ENCODE peak calls at places on chromosomes 5 and 9, in four cellular contexts. D is fibroblast of lung, F is neuronal stem cell, B is IMR-90. X is an unnamed sample.

GRCh38 chr5:133506165-133506564 is 106.2 kb downstream of the FSTL4 start:
- DNase-seq in D (no peak), F (no peak), B (no peak), X (no peak)

GRCh38 chr9:136943291-136944093 is 1.0 kb downstream of the FBXW5 start:
- DNase-seq in D (peak; percentile 22), F (no peak), B (no peak), X (no peak)

GRCh38 chr5:62307364-62307689 is 1.3 kb downstream of the KIF2A start:
- DNase-seq in D (no peak), F (no peak), B (no peak), X (peak; percentile 36)

GRCh38 chr5:107937198-107937597 is 266.5 kb upstream of the EFNA5 start:
- DNase-seq in D (no peak), F (peak; percentile 81), B (no peak), X (no peak)

GRCh38 chr9:111179577-111179976 is 141.3 kb upstream of the LPAR1 start:
- DNase-seq in D (peak; percentile 19), F (no peak), B (no peak), X (no peak)

GRCh38 chr9:8351431-8351830 is 551.9 kb upstream of the DMAC1 start:
- DNase-seq in D (no peak), F (no peak), B (no peak), X (no peak)

GRCh38 chr5:141492168-141492885 is 3.4 kb downstream of the PCDHGC5 start:
- DNase-seq in D (no peak), F (no peak), B (no peak), X (no peak)

GRCh38 chr5:117748336-117748735 is 1173.7 kb upstream of the SEMA6A start:
- DNase-seq in D (no peak), F (no peak), B (no peak), X (no peak)

DNA sequence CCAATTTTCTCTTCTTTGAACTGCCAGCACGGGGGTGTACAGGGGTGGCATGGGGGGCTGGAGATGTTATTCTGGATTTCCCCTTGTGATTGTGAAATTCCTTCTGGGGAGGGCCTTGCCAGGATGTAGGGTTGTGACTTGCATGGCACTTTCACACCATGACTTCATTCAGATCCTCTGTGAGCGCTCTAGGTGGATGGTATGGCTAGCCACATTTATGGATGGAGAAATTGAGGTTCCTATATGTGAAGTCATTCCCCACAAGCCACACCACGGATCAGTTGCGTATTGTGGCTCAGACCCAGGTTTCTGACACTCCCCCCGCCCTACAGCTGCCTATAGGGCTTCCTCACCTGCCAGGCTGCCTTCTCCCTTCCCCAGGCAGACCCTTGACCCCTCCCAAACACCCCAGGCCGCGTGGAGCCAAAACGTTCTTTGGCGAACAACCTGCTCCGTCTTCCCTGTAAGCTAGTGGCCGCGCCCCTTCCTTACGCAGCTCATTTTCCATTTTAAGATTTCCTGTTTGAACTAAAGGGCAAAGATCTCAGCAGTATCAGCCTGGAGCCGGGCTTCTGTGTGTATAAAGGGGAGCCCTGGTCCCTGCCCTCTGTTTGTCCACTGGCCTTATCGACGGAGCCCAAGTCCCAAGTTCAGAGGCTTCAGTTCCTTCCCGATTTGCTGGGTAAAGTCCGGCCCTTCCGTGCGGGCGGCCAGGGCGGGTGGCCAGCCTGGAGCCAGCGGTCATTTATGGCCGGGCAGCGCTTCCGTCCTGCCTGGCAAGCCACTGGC is 97.8 kb upstream of the KLF4 start:
- DNase-seq in D (no peak), F (no peak), B (no peak), X (no peak)
- H3K4me3 ChIP-seq in D (no peak overlapping the region), F (no peak overlapping the region), B (no peak overlapping the region), X (no peak overlapping the region)

GRCh38 chr9:126609711-126610388 is 3.9 kb upstream of the LMX1B start:
- DNase-seq in D (no peak), F (no peak), B (no peak), X (no peak)
- H3K9ac ChIP-seq in D (no peak overlapping the region), F (peak overlapping the region; percentile 72), B (no peak overlapping the region), X (no peak overlapping the region)

GRCh38 chr5:172424111-172424490 is 30.2 kb downstream of the SH3PXD2B start:
- DNase-seq in D (peak; percentile 47), F (no peak), B (no peak), X (no peak)
- H3K4me1 ChIP-seq in D (peaks cover 21% of the 10 kb centered on the region), F (peaks cover 11% of the 10 kb centered on the region), B (peaks cover 33% of the 10 kb centered on the region), X (peaks cover 82% of the 10 kb centered on the region)

DNA sequence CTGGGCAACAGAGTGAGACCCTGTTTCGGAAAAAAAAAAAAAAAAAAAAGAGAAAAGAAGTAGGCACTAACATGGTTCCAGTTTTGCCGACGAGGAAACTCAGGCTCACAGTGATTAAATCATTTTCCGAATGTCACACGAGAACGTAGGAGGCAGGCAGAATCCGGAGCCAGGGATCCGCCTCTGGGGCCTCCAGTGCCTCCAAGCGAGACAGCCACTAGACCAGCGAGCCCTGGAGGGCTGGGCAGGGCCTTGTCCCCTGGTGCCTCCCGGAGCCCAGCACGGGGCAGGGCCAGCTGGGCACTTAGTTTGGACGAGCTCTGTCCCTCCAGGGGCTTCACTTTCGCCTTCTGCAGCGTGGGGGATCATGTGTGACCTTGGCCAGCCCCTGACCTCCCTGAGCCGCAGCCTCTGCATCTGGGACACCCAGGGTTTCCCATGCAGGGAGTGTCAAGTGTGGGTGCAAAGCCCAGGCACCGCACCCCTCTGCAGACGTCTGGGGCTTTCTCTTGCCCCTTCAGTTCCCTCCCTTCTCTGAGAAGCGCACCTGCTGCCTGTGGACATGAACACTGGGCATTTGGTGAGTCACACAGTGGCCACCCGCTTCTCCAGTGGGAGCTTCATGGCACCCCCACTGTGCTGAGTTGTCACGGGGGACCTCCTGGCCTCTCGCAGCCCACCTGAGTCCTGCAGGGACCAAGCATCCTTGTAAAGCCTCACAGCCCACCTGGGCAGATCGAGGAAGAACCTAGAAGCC is 80.3 kb downstream of the RXRA start:
- DNase-seq in D (no peak), F (no peak), B (no peak), X (peak; percentile 33)
- H3K4me3 ChIP-seq in D (peak overlapping the region; percentile 37), F (no peak overlapping the region), B (no peak overlapping the region), X (peak overlapping the region; percentile 67)

GRCh38 chr9:86838883-86839497 is 108.3 kb downstream of the GAS1 start:
- DNase-seq in D (no peak), F (no peak), B (no peak), X (no peak)
- H3K9ac ChIP-seq in D (no peak overlapping the region), F (no peak overlapping the region), B (no peak overlapping the region), X (no peak overlapping the region)

GRCh38 chr5:150639317-150639738 is 1.1 kb upstream of the SYNPO start:
- DNase-seq in D (no peak), F (no peak), B (no peak), X (no peak)
- H3K4me1 ChIP-seq in D (peaks cover 61% of the 10 kb centered on the region), F (peaks cover 40% of the 10 kb centered on the region), B (peaks cover 51% of the 10 kb centered on the region), X (peaks cover 61% of the 10 kb centered on the region)